ENCODE peak calls at places on chromosomes 5 and 9, in nine cellular contexts. One of them, this sample, is unnamed.

GRCh38 chr5:175695161-175696126 is 37.6 kb downstream of the HRH2 start:
- DNase-seq in colonic mucosa: no peak
- DNase-seq in left ventricle myocardium inferior: no peak
- DNase-seq in HFF-Myc: no peak
- DNase-seq in heart right ventricle: no peak
- DNase-seq in osteoblast: no peak
- DNase-seq in transverse colon: no peak
- DNase-seq in endodermal cell: no peak
- DNase-seq in brain microvascular endothelial cell: no peak
- DNase-seq in this sample: no peak

GRCh38 chr9:127520941-127521918 is 69.9 kb downstream of the LRSAM1 start:
- DNase-seq in colonic mucosa: no peak
- DNase-seq in left ventricle myocardium inferior: no peak
- DNase-seq in HFF-Myc: peak
- DNase-seq in heart right ventricle: no peak
- DNase-seq in osteoblast: peak
- DNase-seq in transverse colon: no peak
- DNase-seq in endodermal cell: peak
- DNase-seq in brain microvascular endothelial cell: peak
- DNase-seq in this sample: peak

GRCh38 chr9:219670-220365 is 5.2 kb downstream of the DOCK8 start:
- DNase-seq in colonic mucosa: no peak
- DNase-seq in left ventricle myocardium inferior: peak
- DNase-seq in HFF-Myc: no peak
- DNase-seq in heart right ventricle: peak
- DNase-seq in osteoblast: no peak
- DNase-seq in transverse colon: no peak
- DNase-seq in endodermal cell: no peak
- DNase-seq in brain microvascular endothelial cell: no peak
- DNase-seq in this sample: no peak

GRCh38 chr5:6462671-6463070 is 14.0 kb downstream of the UBE2QL1 start:
- DNase-seq in colonic mucosa: no peak
- DNase-seq in left ventricle myocardium inferior: no peak
- DNase-seq in HFF-Myc: no peak
- DNase-seq in heart right ventricle: no peak
- DNase-seq in osteoblast: no peak
- DNase-seq in transverse colon: no peak
- DNase-seq in endodermal cell: no peak
- DNase-seq in brain microvascular endothelial cell: no peak
- DNase-seq in this sample: no peak

GRCh38 chr5:93653716-93654115 is 70.7 kb downstream of the NR2F1 start:
- DNase-seq in colonic mucosa: no peak
- DNase-seq in left ventricle myocardium inferior: no peak
- DNase-seq in HFF-Myc: no peak
- DNase-seq in heart right ventricle: no peak
- DNase-seq in osteoblast: no peak
- DNase-seq in transverse colon: no peak
- DNase-seq in endodermal cell: no peak
- DNase-seq in brain microvascular endothelial cell: no peak
- DNase-seq in this sample: no peak

GRCh38 chr9:70177121-70177520 is 81.7 kb upstream of the SMC5 start:
- DNase-seq in colonic mucosa: no peak
- DNase-seq in left ventricle myocardium inferior: no peak
- DNase-seq in HFF-Myc: no peak
- DNase-seq in heart right ventricle: no peak
- DNase-seq in osteoblast: no peak
- DNase-seq in transverse colon: no peak
- DNase-seq in endodermal cell: no peak
- DNase-seq in brain microvascular endothelial cell: no peak
- DNase-seq in this sample: no peak

GRCh38 chr9:13915591-13916301 is 398.2 kb downstream of the NFIB start:
- DNase-seq in colonic mucosa: no peak
- DNase-seq in left ventricle myocardium inferior: no peak
- DNase-seq in HFF-Myc: no peak
- DNase-seq in heart right ventricle: no peak
- DNase-seq in osteoblast: no peak
- DNase-seq in transverse colon: no peak
- DNase-seq in endodermal cell: no peak
- DNase-seq in brain microvascular endothelial cell: peak
- DNase-seq in this sample: peak

GRCh38 chr5:125476888-125477585 is 730.6 kb upstream of the ZNF608 start:
- DNase-seq in colonic mucosa: no peak
- DNase-seq in left ventricle myocardium inferior: no peak
- DNase-seq in HFF-Myc: no peak
- DNase-seq in heart right ventricle: no peak
- DNase-seq in osteoblast: no peak
- DNase-seq in transverse colon: no peak
- DNase-seq in endodermal cell: no peak
- DNase-seq in brain microvascular endothelial cell: no peak
- DNase-seq in this sample: peak

GRCh38 chr9:97367729-97368128 is 44.2 kb upstream of the TDRD7 start:
- DNase-seq in colonic mucosa: no peak
- DNase-seq in left ventricle myocardium inferior: no peak
- DNase-seq in HFF-Myc: no peak
- DNase-seq in heart right ventricle: no peak
- DNase-seq in osteoblast: no peak
- DNase-seq in transverse colon: no peak
- DNase-seq in endodermal cell: no peak
- DNase-seq in brain microvascular endothelial cell: no peak
- DNase-seq in this sample: no peak

GRCh38 chr5:137923856-137924255 is 34.6 kb downstream of the PKD2L2 start:
- DNase-seq in colonic mucosa: no peak
- DNase-seq in left ventricle myocardium inferior: no peak
- DNase-seq in HFF-Myc: no peak
- DNase-seq in heart right ventricle: no peak
- DNase-seq in osteoblast: no peak
- DNase-seq in transverse colon: no peak
- DNase-seq in endodermal cell: no peak
- DNase-seq in brain microvascular endothelial cell: no peak
- DNase-seq in this sample: peak

GRCh38 chr5:105767265-105767664 is 1903.5 kb downstream of the EFNA5 start:
- DNase-seq in colonic mucosa: no peak
- DNase-seq in left ventricle myocardium inferior: no peak
- DNase-seq in HFF-Myc: no peak
- DNase-seq in heart right ventricle: no peak
- DNase-seq in osteoblast: no peak
- DNase-seq in transverse colon: no peak
- DNase-seq in endodermal cell: no peak
- DNase-seq in brain microvascular endothelial cell: no peak
- DNase-seq in this sample: no peak

GRCh38 chr5:2163940-2164490 is 281.3 kb upstream of the IRX4 start:
- DNase-seq in colonic mucosa: no peak
- DNase-seq in left ventricle myocardium inferior: no peak
- DNase-seq in HFF-Myc: no peak
- DNase-seq in heart right ventricle: no peak
- DNase-seq in osteoblast: peak
- DNase-seq in transverse colon: no peak
- DNase-seq in endodermal cell: no peak
- DNase-seq in brain microvascular endothelial cell: no peak
- DNase-seq in this sample: no peak

GRCh38 chr5:179437341-179438001 is 92.2 kb upstream of the ADAMTS2 start:
- DNase-seq in colonic mucosa: no peak
- DNase-seq in left ventricle myocardium inferior: no peak
- DNase-seq in HFF-Myc: no peak
- DNase-seq in heart right ventricle: no peak
- DNase-seq in osteoblast: peak
- DNase-seq in transverse colon: no peak
- DNase-seq in endodermal cell: peak
- DNase-seq in brain microvascular endothelial cell: no peak
- DNase-seq in this sample: no peak

GRCh38 chr9:99971410-99971809 is 65.0 kb downstream of the STX17 start:
- DNase-seq in colonic mucosa: no peak
- DNase-seq in left ventricle myocardium inferior: no peak
- DNase-seq in HFF-Myc: no peak
- DNase-seq in heart right ventricle: no peak
- DNase-seq in osteoblast: no peak
- DNase-seq in transverse colon: no peak
- DNase-seq in endodermal cell: no peak
- DNase-seq in brain microvascular endothelial cell: no peak
- DNase-seq in this sample: no peak

GRCh38 chr5:97629281-97629680 is 446.2 kb upstream of the RIOK2 start:
- DNase-seq in colonic mucosa: no peak
- DNase-seq in left ventricle myocardium inferior: peak
- DNase-seq in HFF-Myc: peak
- DNase-seq in heart right ventricle: peak
- DNase-seq in osteoblast: peak
- DNase-seq in transverse colon: no peak
- DNase-seq in endodermal cell: no peak
- DNase-seq in brain microvascular endothelial cell: peak
- DNase-seq in this sample: peak

GRCh38 chr9:128066713-128067621 is at the start of gene NAIF1:
- DNase-seq in colonic mucosa: peak
- DNase-seq in left ventricle myocardium inferior: peak
- DNase-seq in HFF-Myc: peak
- DNase-seq in heart right ventricle: peak
- DNase-seq in osteoblast: peak
- DNase-seq in transverse colon: peak
- DNase-seq in endodermal cell: peak
- DNase-seq in brain microvascular endothelial cell: peak
- DNase-seq in this sample: peak

GRCh38 chr5:72178910-72179815 is 71.9 kb downstream of the MAP1B start:
- DNase-seq in colonic mucosa: peak
- DNase-seq in left ventricle myocardium inferior: peak
- DNase-seq in HFF-Myc: no peak
- DNase-seq in heart right ventricle: peak
- DNase-seq in osteoblast: peak
- DNase-seq in transverse colon: peak
- DNase-seq in endodermal cell: peak
- DNase-seq in brain microvascular endothelial cell: peak
- DNase-seq in this sample: peak

GRCh38 chr5:21774281-21774680 is 1078.9 kb downstream of the CDH12 start:
- DNase-seq in colonic mucosa: no peak
- DNase-seq in left ventricle myocardium inferior: no peak
- DNase-seq in HFF-Myc: no peak
- DNase-seq in heart right ventricle: no peak
- DNase-seq in osteoblast: no peak
- DNase-seq in transverse colon: no peak
- DNase-seq in endodermal cell: no peak
- DNase-seq in brain microvascular endothelial cell: no peak
- DNase-seq in this sample: no peak

GRCh38 chr5:17426104-17426739 is 71.8 kb upstream of the TAF11L2 start:
- DNase-seq in colonic mucosa: no peak
- DNase-seq in left ventricle myocardium inferior: no peak
- DNase-seq in HFF-Myc: no peak
- DNase-seq in heart right ventricle: no peak
- DNase-seq in osteoblast: no peak
- DNase-seq in transverse colon: no peak
- DNase-seq in endodermal cell: no peak
- DNase-seq in brain microvascular endothelial cell: no peak
- DNase-seq in this sample: no peak

DNA sequence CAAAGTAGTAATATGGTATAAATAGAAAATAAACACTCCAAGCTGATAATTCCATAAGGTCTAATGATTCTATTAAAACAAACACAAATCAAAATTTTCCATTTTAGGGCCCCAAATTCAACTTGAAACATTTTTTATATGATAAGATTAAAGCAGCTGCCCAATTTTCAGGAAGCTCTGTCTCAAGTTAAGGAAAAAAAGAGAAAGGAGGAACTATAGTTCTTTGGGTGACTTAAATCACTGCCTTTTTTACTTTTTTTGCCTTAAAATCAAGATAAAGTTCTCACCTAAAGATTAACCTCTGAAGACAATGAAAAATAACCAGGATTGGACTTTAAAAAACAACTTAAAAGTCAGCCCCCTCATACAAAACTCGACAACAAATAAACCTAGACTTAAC is 76.0 kb upstream of the IFNE start:
- DNase-seq in colonic mucosa: no peak
- DNase-seq in left ventricle myocardium inferior: no peak
- DNase-seq in HFF-Myc: no peak
- DNase-seq in heart right ventricle: no peak
- DNase-seq in osteoblast: no peak
- DNase-seq in transverse colon: no peak
- DNase-seq in endodermal cell: no peak
- DNase-seq in brain microvascular endothelial cell: no peak
- DNase-seq in this sample: peak
- H3K4me3 ChIP-seq in colonic mucosa: no peak
- H3K4me3 ChIP-seq in left ventricle myocardium inferior: no peak
- H3K4me3 ChIP-seq in HFF-Myc: peak
- H3K4me3 ChIP-seq in heart right ventricle: no peak
- H3K4me3 ChIP-seq in osteoblast: peak
- H3K4me3 ChIP-seq in transverse colon: no peak
- H3K4me3 ChIP-seq in endodermal cell: peak
- H3K4me3 ChIP-seq in brain microvascular endothelial cell: peak
- H3K4me3 ChIP-seq in this sample: peak

GRCh38 chr5:43044181-43044914 is 4.2 kb upstream of the ANXA2R start:
- DNase-seq in colonic mucosa: no peak
- DNase-seq in left ventricle myocardium inferior: no peak
- DNase-seq in HFF-Myc: no peak
- DNase-seq in heart right ventricle: no peak
- DNase-seq in osteoblast: no peak
- DNase-seq in transverse colon: no peak
- DNase-seq in endodermal cell: peak
- DNase-seq in brain microvascular endothelial cell: no peak
- DNase-seq in this sample: peak
- TF ChIP-seq CTCF in colonic mucosa: no peak
- TF ChIP-seq CTCF in left ventricle myocardium inferior: no peak
- TF ChIP-seq CTCF in HFF-Myc: no peak
- TF ChIP-seq CTCF in heart right ventricle: no peak
- TF ChIP-seq CTCF in osteoblast: no peak
- TF ChIP-seq CTCF in transverse colon: no peak
- TF ChIP-seq CTCF in endodermal cell: no peak
- TF ChIP-seq CTCF in brain microvascular endothelial cell: no peak
- TF ChIP-seq CTCF in this sample: no peak

DNA sequence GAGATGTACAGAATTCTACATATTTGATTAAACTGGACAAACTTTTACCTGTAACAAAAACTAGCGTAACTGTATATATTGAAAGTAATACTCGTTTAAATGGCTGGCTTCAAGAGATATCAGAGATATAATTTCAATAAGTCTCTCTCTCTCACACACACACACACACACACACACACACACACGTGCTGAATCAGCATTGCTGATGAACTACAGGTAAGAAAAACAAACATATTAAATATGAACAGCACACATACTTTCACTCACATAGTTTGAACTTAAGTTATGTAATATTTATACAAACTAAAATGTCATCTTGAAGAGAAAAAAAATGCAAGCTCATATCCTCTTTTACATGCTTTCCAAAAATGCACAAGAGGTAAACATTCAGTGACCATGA is 145.4 kb downstream of the BNC2 start:
- DNase-seq in colonic mucosa: no peak
- DNase-seq in left ventricle myocardium inferior: no peak
- DNase-seq in HFF-Myc: no peak
- DNase-seq in heart right ventricle: no peak
- DNase-seq in osteoblast: no peak
- DNase-seq in transverse colon: no peak
- DNase-seq in endodermal cell: no peak
- DNase-seq in brain microvascular endothelial cell: no peak
- DNase-seq in this sample: no peak
- H3K4me3 ChIP-seq in colonic mucosa: no peak
- H3K4me3 ChIP-seq in left ventricle myocardium inferior: no peak
- H3K4me3 ChIP-seq in HFF-Myc: no peak
- H3K4me3 ChIP-seq in heart right ventricle: no peak
- H3K4me3 ChIP-seq in osteoblast: no peak
- H3K4me3 ChIP-seq in transverse colon: no peak
- H3K4me3 ChIP-seq in endodermal cell: no peak
- H3K4me3 ChIP-seq in brain microvascular endothelial cell: no peak
- H3K4me3 ChIP-seq in this sample: no peak

DNA sequence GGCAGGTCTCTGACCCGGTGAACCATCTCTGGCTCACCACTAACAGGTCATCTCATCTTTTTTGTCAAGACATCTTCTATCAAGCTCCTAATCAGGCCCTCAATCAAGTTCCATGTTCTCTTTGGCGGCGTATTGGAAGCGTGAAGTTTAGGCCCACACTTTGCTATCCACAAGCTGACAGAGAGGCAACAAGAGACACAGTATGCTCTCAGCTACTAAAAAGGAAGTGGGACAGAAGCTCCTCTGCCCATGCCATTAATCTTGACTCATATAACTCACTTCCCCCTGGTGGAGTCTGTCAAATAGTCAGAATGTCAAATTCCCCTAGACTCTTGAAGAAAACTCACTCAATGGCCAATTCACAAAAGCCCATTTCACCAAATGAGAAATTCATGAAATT is 77.6 kb upstream of the TMC1 start:
- DNase-seq in colonic mucosa: no peak
- DNase-seq in left ventricle myocardium inferior: no peak
- DNase-seq in HFF-Myc: no peak
- DNase-seq in heart right ventricle: no peak
- DNase-seq in osteoblast: no peak
- DNase-seq in transverse colon: no peak
- DNase-seq in endodermal cell: no peak
- DNase-seq in brain microvascular endothelial cell: no peak
- DNase-seq in this sample: no peak
- TF ChIP-seq CTCF in colonic mucosa: no peak
- TF ChIP-seq CTCF in left ventricle myocardium inferior: no peak
- TF ChIP-seq CTCF in HFF-Myc: no peak
- TF ChIP-seq CTCF in heart right ventricle: peak
- TF ChIP-seq CTCF in osteoblast: no peak
- TF ChIP-seq CTCF in transverse colon: no peak
- TF ChIP-seq CTCF in endodermal cell: peak
- TF ChIP-seq CTCF in brain microvascular endothelial cell: peak
- TF ChIP-seq CTCF in this sample: no peak